ENCODE peak calls at places on chromosomes 11 and 22, in five cellular contexts. F is fibroblast of mammary gland, J is nephron progenitor cell, X is neural crest cell, D is omental fat pad. E is an unnamed sample.
A peak's percentile ranks its signal among the peaks of the same experiment; 100 is the strongest.

GRCh38 chr11:112724194-112724790 is 236.9 kb upstream of the NCAM1 start:
- DNase-seq in F (no peak), J (no peak), X (no peak), D (no peak), E (no peak)

GRCh38 chr11:83070878-83071640 is 638 bp downstream of the RAB30 start:
- DNase-seq in F (peak; percentile 27), J (peak; percentile 42), X (no peak), D (no peak), E (peak; percentile 28)

GRCh38 chr11:78221396-78222315 is 32.9 kb downstream of the USP35 start:
- DNase-seq in F (peak; percentile 27), J (no peak), X (no peak), D (no peak), E (no peak)

GRCh38 chr11:19652976-19653375 is 59.7 kb upstream of the NAV2 start:
- DNase-seq in F (no peak), J (no peak), X (no peak), D (no peak), E (no peak)

GRCh38 chr11:68096962-68097361 is 24.2 kb downstream of the CHKA start:
- DNase-seq in F (no peak), J (no peak), X (no peak), D (no peak), E (no peak)

GRCh38 chr11:72319261-72319660 is 75.3 kb upstream of the PHOX2A start:
- DNase-seq in F (no peak), J (no peak), X (no peak), D (no peak), E (no peak)

GRCh38 chr11:103266167-103266831 is 157.1 kb downstream of the DYNC2H1 start:
- DNase-seq in F (no peak), J (peak; percentile 2), X (no peak), D (no peak), E (no peak)

GRCh38 chr11:12248330-12248729 is 129.0 kb upstream of the PARVA start:
- DNase-seq in F (no peak), J (no peak), X (no peak), D (no peak), E (peak; percentile 48)

GRCh38 chr11:65060913-65061408 is 2.6 kb upstream of the NAALADL1 start:
- DNase-seq in F (peak; percentile 38), J (no peak), X (no peak), D (no peak), E (no peak)

GRCh38 chr11:10669258-10670033 is 24.1 kb downstream of the IRAG1 start:
- DNase-seq in F (peak; percentile 70), J (peak; percentile 23), X (no peak), D (no peak), E (no peak)

GRCh38 chr11:91303754-91304153 is 920.9 kb upstream of the FAT3 start:
- DNase-seq in F (no peak), J (no peak), X (no peak), D (no peak), E (no peak)

GRCh38 chr22:19568337-19569311 is 44.4 kb upstream of the CLDN5 start:
- DNase-seq in F (peak; percentile 95), J (no peak), X (no peak), D (no peak), E (no peak)

GRCh38 chr11:34454308-34455032 is 15.7 kb downstream of the CAT start:
- DNase-seq in F (no peak), J (no peak), X (no peak), D (no peak), E (no peak)

GRCh38 chr11:131666617-131667016 is 296.2 kb downstream of the NTM start:
- DNase-seq in F (peak; percentile 70), J (no peak), X (no peak), D (no peak), E (no peak)

GRCh38 chr22:22830193-22830592 is 57.4 kb upstream of the IGLL5 start:
- DNase-seq in F (no peak), J (no peak), X (no peak), D (no peak), E (no peak)

GRCh38 chr11:115042002-115042401 is 363.7 kb downstream of the NXPE2 start:
- DNase-seq in F (no peak), J (no peak), X (no peak), D (no peak), E (no peak)

GRCh38 chr11:121514401-121514981 is 61.7 kb upstream of the SORL1-AS1 start:
- DNase-seq in F (no peak), J (no peak), X (no peak), D (no peak), E (no peak)

GRCh38 chr11:119990306-119991021 is 147.4 kb downstream of the TRIM29 start:
- DNase-seq in F (peak; percentile 62), J (no peak), X (no peak), D (no peak), E (no peak)

GRCh38 chr22:48287031-48287430 is 1524.6 kb downstream of the TBC1D22A start:
- DNase-seq in F (no peak), J (no peak), X (no peak), D (no peak), E (no peak)

GRCh38 chr11:119641991-119642745 is 86.8 kb downstream of the NECTIN1 start:
- DNase-seq in F (peak; percentile 27), J (no peak), X (no peak), D (no peak), E (no peak)

GRCh38 chr22:18062421-18062820 is 15.4 kb upstream of the PEX26 start:
- DNase-seq in F (no peak), J (no peak), X (no peak), D (no peak), E (no peak)

GRCh38 chr22:49284389-49284788 is 543.3 kb downstream of the BRD1 start:
- DNase-seq in F (no peak), J (no peak), X (no peak), D (no peak), E (no peak)

GRCh38 chr11:74037309-74037708 is 28.4 kb upstream of the UCP3 start:
- DNase-seq in F (peak; percentile 68), J (no peak), X (no peak), D (no peak), E (no peak)

GRCh38 chr11:111764621-111765020 is 1.6 kb downstream of the PPP2R1B start:
- DNase-seq in F (peak; percentile 39), J (no peak), X (no peak), D (no peak), E (no peak)

GRCh38 chr22:35305525-35306070 is 5.9 kb downstream of the TOM1 start:
- DNase-seq in F (no peak), J (no peak), X (no peak), D (no peak), E (no peak)

GRCh38 chr11:123301696-123302400 is 106.8 kb upstream of the CLMP start:
- DNase-seq in F (peak; percentile 14), J (peak; percentile 88), X (peak; percentile 78), D (no peak), E (peak; percentile 77)

GRCh38 chr11:115605397-115606222 is 101.4 kb upstream of the CADM1 start:
- DNase-seq in F (no peak), J (no peak), X (no peak), D (no peak), E (no peak)

GRCh38 chr11:72413914-72414628 is 20.3 kb downstream of the CLPB start:
- DNase-seq in F (peak; percentile 78), J (peak; percentile 79), X (peak; percentile 62), D (peak; percentile 95), E (peak; percentile 59)

GRCh38 chr11:79942071-79942470 is 501.2 kb upstream of the TENM4 start:
- DNase-seq in F (peak; percentile 1), J (no peak), X (no peak), D (no peak), E (no peak)

GRCh38 chr11:113176561-113176960 is 137.8 kb upstream of the TTC12 start:
- DNase-seq in F (peak; percentile 29), J (no peak), X (no peak), D (no peak), E (no peak)

DNA sequence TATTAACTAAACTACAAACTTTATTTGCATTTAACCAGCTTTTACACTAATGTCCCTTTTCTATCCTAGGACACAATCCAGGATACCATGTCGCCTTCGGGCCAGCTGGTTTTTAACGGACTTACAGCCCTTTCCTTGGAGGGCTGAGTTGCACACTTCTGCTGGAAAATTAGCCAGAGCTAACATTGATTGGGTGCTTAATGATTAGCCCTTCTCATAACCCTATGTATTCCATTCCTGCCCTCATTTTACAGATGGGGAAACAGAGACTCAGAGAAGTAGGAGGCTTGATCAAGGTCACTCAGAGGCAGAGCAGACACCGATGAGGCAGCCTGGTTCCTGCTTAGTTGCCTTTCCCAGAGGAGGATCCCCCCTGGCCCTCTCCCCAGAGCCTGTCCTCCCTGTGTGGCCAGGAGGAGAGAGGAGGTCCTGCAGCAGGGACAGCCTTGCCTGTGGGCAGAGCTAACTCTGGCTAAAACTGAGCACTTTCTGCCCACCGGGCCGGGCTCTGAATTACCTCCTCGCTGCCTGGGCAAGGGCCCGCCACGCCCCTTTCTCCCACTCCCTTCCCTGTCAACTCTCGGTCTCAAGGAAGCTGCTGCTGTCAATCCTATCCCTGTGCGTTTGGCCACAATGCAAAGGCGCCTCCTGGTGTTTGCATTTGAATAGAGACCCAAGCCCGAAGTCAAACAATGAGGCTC is 59.6 kb upstream of the PAX6 start:
- DNase-seq in F (peak; percentile 36), J (peak; percentile 80), X (peak; percentile 81), D (no peak), E (peak; percentile 58)
- TF ChIP-seq CTCF in F (peak; percentile 65), J (peak; percentile 64), X (peak; percentile 82), D (no peak), E (peak; percentile 74)

DNA sequence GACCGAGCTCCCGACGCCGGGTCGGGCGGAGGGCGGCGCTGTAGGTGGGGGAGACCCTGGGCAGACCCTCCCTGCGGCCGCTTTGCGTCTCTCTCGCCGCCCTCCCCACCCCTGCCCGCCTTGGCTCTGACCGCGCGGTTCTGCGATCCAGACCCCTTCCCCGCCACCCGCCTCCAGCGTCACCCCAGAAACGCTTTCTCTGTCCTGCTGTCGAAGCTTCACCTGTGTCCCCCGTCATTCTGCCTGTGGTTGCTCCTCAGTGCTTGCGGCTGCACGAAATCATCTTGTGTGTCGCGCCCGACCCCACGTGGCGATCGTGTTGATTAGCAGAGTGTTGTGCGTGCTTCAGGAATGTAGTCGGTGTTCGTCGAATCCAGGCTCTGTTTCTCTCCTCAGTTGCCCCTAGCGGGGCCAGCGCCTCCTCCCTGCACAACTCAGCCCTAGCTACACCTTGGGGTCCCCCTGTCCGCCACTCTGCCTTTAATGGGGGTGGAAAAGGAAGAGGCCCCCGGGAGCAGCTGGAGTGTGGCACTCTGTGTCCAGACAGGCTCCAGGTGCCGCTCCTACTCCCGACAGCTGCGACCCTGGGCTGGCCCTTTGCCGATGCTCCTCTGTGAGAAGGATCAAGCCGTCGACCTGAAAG is 851 bp downstream of the PTDSS2 start:
- DNase-seq in F (peak; percentile 56), J (peak; percentile 71), X (peak; percentile 47), D (no peak), E (peak; percentile 36)
- TF ChIP-seq CTCF in F (peak; percentile 8), J (peak; percentile 20), X (peak; percentile 48), D (no peak), E (peak; percentile 11)

GRCh38 chr11:118005224-118006152 is 19.3 kb downstream of the IL10RA start:
- DNase-seq in F (no peak), J (no peak), X (no peak), D (no peak), E (no peak)

GRCh38 chr11:118004543-118005223 is 18.5 kb downstream of the IL10RA start:
- DNase-seq in F (no peak), J (no peak), X (no peak), D (no peak), E (no peak)

GRCh38 chr11:118008271-118008903 is 22.2 kb downstream of the IL10RA start:
- DNase-seq in F (no peak), J (no peak), X (no peak), D (no peak), E (no peak)

GRCh38 chr11:118006153-118006534 is 19.9 kb downstream of the IL10RA start:
- DNase-seq in F (no peak), J (no peak), X (no peak), D (no peak), E (no peak)

GRCh38 chr11:118007040-118007439 is 20.8 kb downstream of the IL10RA start:
- DNase-seq in F (no peak), J (no peak), X (no peak), D (no peak), E (no peak)
- TF ChIP-seq CTCF in F (no peak), J (no peak), X (no peak), D (no peak), E (no peak)

GRCh38 chr11:43825217-43825816 is 55.3 kb upstream of the ALKBH3 start:
- DNase-seq in F (peak; percentile 46), J (peak; percentile 4), X (no peak), D (no peak), E (no peak)
- TF ChIP-seq CTCF in F (peak; percentile 78), J (peak; percentile 56), X (peak; percentile 68), D (no peak), E (peak; percentile 69)

E was measured in progenitor cell of endocrine pancreas.